ENCODE peak calls at places on chromosomes 5 and 9, in ten cellular contexts. P is left ventricle myocardium inferior; L is heart right ventricle; D is SHP77 treated with DMSO at 0.1 percent for 48 hours; R is endothelial cell; X is T-helper 1 cell; A is fibroblast of the aortic adventitia; I is activated gamma-delta T cell treated with Interleukin-2 at 50 U/mL for 16 hours; Y is effector memory CD4-positive, alpha-beta T cell; O is Karpas-422. E is an unnamed sample.

GRCh38 chr5:131355972-131356528 is 92.2 kb downstream of the CDC42SE2 start:
- DNase-seq in L (no peak), R (no peak), A (peak), P (no peak), O (no peak), X (no peak), D (no peak), Y (no peak), I (no peak), E (no peak)

GRCh38 chr9:133727277-133727875 is 10.8 kb downstream of the SARDH start:
- DNase-seq in I (no peak), P (no peak), R (no peak), L (no peak), O (no peak), D (no peak), X (no peak), A (no peak), Y (no peak), E (no peak)

GRCh38 chr9:126055386-126055785 is 271.2 kb upstream of the MVB12B start:
- DNase-seq in R (no peak), Y (no peak), I (no peak), P (no peak), X (no peak), O (no peak), A (no peak), L (no peak), D (no peak), E (no peak)

GRCh38 chr5:59124983-59125960 is 542.4 kb downstream of the RAB3C start:
- DNase-seq in O (peak), P (no peak), X (peak), R (peak), I (no peak), L (peak), A (no peak), D (peak), Y (no peak), E (no peak)

GRCh38 chr9:111222757-111223156 is 107.3 kb downstream of the OR2K2 start:
- DNase-seq in D (no peak), A (no peak), P (no peak), X (no peak), L (no peak), O (no peak), Y (no peak), I (no peak), R (no peak), E (no peak)

GRCh38 chr9:73125651-73126050 is 26.0 kb upstream of the ANXA1 start:
- DNase-seq in Y (no peak), O (no peak), D (no peak), X (no peak), A (peak), P (no peak), I (no peak), L (no peak), R (no peak), E (no peak)

GRCh38 chr9:68969538-68969937 is 44.4 kb downstream of the PRKACG start:
- DNase-seq in A (no peak), I (no peak), L (no peak), O (no peak), Y (no peak), P (no peak), R (no peak), X (no peak), D (no peak), E (no peak)

GRCh38 chr5:99061299-99061698 is 132.5 kb upstream of the CHD1 start:
- DNase-seq in D (no peak), R (no peak), O (no peak), I (no peak), L (no peak), P (no peak), X (no peak), Y (no peak), A (no peak), E (no peak)

GRCh38 chr9:123282343-123283047 is 14.1 kb upstream of the STRBP start:
- DNase-seq in P (peak), X (no peak), R (no peak), O (no peak), Y (no peak), I (no peak), D (peak), A (no peak), L (peak), E (no peak)